ENCODE peak calls at places on chromosomes 4 and X, in nine cellular contexts. J is NAMALWA; C is stromal cell of bone marrow; F is WTC11; M is psoas muscle; B is midbrain; K is stimulated activated CD8-positive, alpha-beta memory T cell treated with anti-CD3 and anti-CD28 coated beads, Interleukin-15, amount 100 ng/mL, for 1 hour; G is osteocyte; V is COR-L47. Y is an unnamed sample.

GRCh38 chr4:95507147-95507546 is 41.6 kb downstream of the UNC5C start:
- DNase-seq in J (no peak), C (no peak), F (no peak), M (no peak), B (no peak), K (no peak), G (no peak), V (no peak), Y (no peak)

GRCh38 chrX:154015581-154016264 is 4.0 kb downstream of the IRAK1 start:
- DNase-seq in J (no peak), C (no peak), F (no peak), M (no peak), B (no peak), K (no peak), G (no peak), V (no peak), Y (no peak)

GRCh38 chr4:39450618-39451017 is 8.1 kb downstream of the RPL9 start:
- DNase-seq in J (no peak), C (no peak), F (no peak), M (no peak), B (no peak), K (no peak), G (no peak), V (no peak), Y (no peak)

GRCh38 chr4:41538017-41538733 is at the start of gene LIMCH1:
- DNase-seq in J (no peak), C (peak), F (peak), M (peak), B (no peak), K (no peak), G (no peak), V (no peak), Y (no peak)

GRCh38 chrX:97547873-97548578 is 664.3 kb downstream of the RPA4 start:
- DNase-seq in J (no peak), C (no peak), F (no peak), M (no peak), B (no peak), K (no peak), G (no peak), V (no peak), Y (no peak)

GRCh38 chr4:82706349-82707000 is 92.1 kb downstream of the SCD5 start:
- DNase-seq in J (no peak), C (peak), F (no peak), M (no peak), B (peak), K (no peak), G (no peak), V (no peak), Y (no peak)

GRCh38 chr4:114229721-114230120 is 250.3 kb upstream of the ARSJ start:
- DNase-seq in J (no peak), C (no peak), F (no peak), M (no peak), B (no peak), K (no peak), G (no peak), V (no peak), Y (no peak)

GRCh38 chrX:19640693-19641374 is 125.5 kb upstream of the MAP3K15 start:
- DNase-seq in J (peak), C (no peak), F (no peak), M (no peak), B (no peak), K (no peak), G (no peak), V (no peak), Y (no peak)

GRCh38 chrX:13816899-13817298 is at the start of gene GPM6B:
- DNase-seq in J (no peak), C (no peak), F (no peak), M (no peak), B (peak), K (no peak), G (no peak), V (no peak), Y (no peak)

GRCh38 chrX:137031517-137032377 is 2.0 kb downstream of the GPR101 start:
- DNase-seq in J (no peak), C (peak), F (peak), M (no peak), B (peak), K (no peak), G (no peak), V (peak), Y (no peak)

GRCh38 chrX:106933538-106933961 is 13.3 kb downstream of the CLDN2 start:
- DNase-seq in J (no peak), C (no peak), F (no peak), M (no peak), B (no peak), K (no peak), G (no peak), V (no peak), Y (no peak)

GRCh38 chr4:130306566-130306965 is 1210.6 kb downstream of the C4orf33 start:
- DNase-seq in J (peak), C (no peak), F (peak), M (no peak), B (no peak), K (no peak), G (no peak), V (no peak), Y (no peak)

GRCh38 chr4:73607375-73608026 is 12.7 kb downstream of the RASSF6 start:
- DNase-seq in J (peak), C (no peak), F (no peak), M (no peak), B (no peak), K (no peak), G (no peak), V (no peak), Y (no peak)

GRCh38 chr4:153341575-153342090 is 2.9 kb upstream of the MND1 start:
- DNase-seq in J (peak), C (no peak), F (no peak), M (no peak), B (no peak), K (no peak), G (no peak), V (no peak), Y (no peak)

GRCh38 chr4:10347281-10347795 is 109.9 kb downstream of the ZNF518B start:
- DNase-seq in J (no peak), C (no peak), F (no peak), M (no peak), B (no peak), K (no peak), G (no peak), V (no peak), Y (no peak)

GRCh38 chrX:44967221-44967620 is 94.2 kb downstream of the KDM6A start:
- DNase-seq in J (no peak), C (no peak), F (no peak), M (no peak), B (no peak), K (no peak), G (no peak), V (no peak), Y (no peak)

GRCh38 chrX:107542500-107542899 is 85.8 kb upstream of the PRPS1 start:
- DNase-seq in J (peak), C (no peak), F (peak), M (no peak), B (peak), K (no peak), G (no peak), V (peak), Y (no peak)

GRCh38 chr4:10079256-10079655 is 37.3 kb downstream of the WDR1 start:
- DNase-seq in J (no peak), C (no peak), F (peak), M (no peak), B (no peak), K (no peak), G (no peak), V (no peak), Y (no peak)

GRCh38 chrX:39534949-39535348 is 562.8 kb downstream of the BCOR start:
- DNase-seq in J (no peak), C (no peak), F (no peak), M (no peak), B (no peak), K (no peak), G (no peak), V (no peak), Y (no peak)

GRCh38 chr4:11599044-11599443 is 170.3 kb upstream of the HS3ST1 start:
- DNase-seq in J (no peak), C (no peak), F (no peak), M (no peak), B (no peak), K (no peak), G (no peak), V (no peak), Y (no peak)

GRCh38 chr4:108954880-108955279 is 192.0 kb upstream of the ETNPPL start:
- DNase-seq in J (no peak), C (no peak), F (no peak), M (no peak), B (no peak), K (no peak), G (no peak), V (no peak), Y (no peak)

GRCh38 chrX:110056419-110056818 is 53.5 kb downstream of the TMEM164 start:
- DNase-seq in J (no peak), C (no peak), F (no peak), M (no peak), B (no peak), K (no peak), G (no peak), V (no peak), Y (no peak)

GRCh38 chr4:26420438-26420837 is 69.8 kb downstream of the CCKAR start:
- DNase-seq in J (no peak), C (no peak), F (no peak), M (no peak), B (no peak), K (no peak), G (no peak), V (no peak), Y (no peak)

GRCh38 chr4:158688813-158689212 is 16.7 kb downstream of the ETFDH start:
- DNase-seq in J (no peak), C (no peak), F (no peak), M (no peak), B (no peak), K (no peak), G (no peak), V (no peak), Y (no peak)